ENCODE peak calls at places on chromosome 14, in six cellular contexts. Y is cardiac muscle cell, V is mesothelial cell of epicardium, S is right cardiac atrium, O is uterus, K is EL. W is an unnamed sample.

GRCh38 chr14:74638970-74639369 is 26.9 kb upstream of the LTBP2 start:
- DNase-seq in Y (no peak), V (no peak), S (no peak), O (no peak), K (no peak), W (no peak)

GRCh38 chr14:93089501-93090269 is 26.0 kb downstream of the ITPK1 start:
- DNase-seq in Y (no peak), V (no peak), S (no peak), O (no peak), K (peak; percentile 66), W (no peak)

GRCh38 chr14:20714593-20715250 is 26.2 kb downstream of the ANG start:
- DNase-seq in Y (no peak), V (no peak), S (peak; percentile 78), O (peak; percentile 33), K (peak; percentile 17), W (peak; percentile 59)

GRCh38 chr14:42011221-42011620 is 404.5 kb downstream of the LRFN5 start:
- DNase-seq in Y (no peak), V (no peak), S (no peak), O (no peak), K (no peak), W (no peak)

GRCh38 chr14:31560759-31561154 is 447 bp upstream of the NUBPL start:
- DNase-seq in Y (peak; percentile 12), V (no peak), S (no peak), O (no peak), K (no peak), W (no peak)

GRCh38 chr14:33951183-33951840 is 438 bp upstream of the EGLN3 start:
- DNase-seq in Y (no peak), V (no peak), S (no peak), O (no peak), K (no peak), W (no peak)

GRCh38 chr14:92503756-92504491 is 9.7 kb upstream of the RIN3 start:
- DNase-seq in Y (peak; percentile 37), V (no peak), S (no peak), O (no peak), K (peak; percentile 95), W (peak; percentile 71)

GRCh38 chr14:59919582-59920377 is at the start of gene LRRC9:
- DNase-seq in Y (peak; percentile 90), V (peak; percentile 81), S (peak; percentile 26), O (no peak), K (peak; percentile 3), W (peak; percentile 43)

GRCh38 chr14:34931206-34931605 is 51.6 kb upstream of the SRP54 start:
- DNase-seq in Y (no peak), V (no peak), S (no peak), O (no peak), K (no peak), W (peak; percentile 11)

GRCh38 chr14:74988131-74988530 is 14.6 kb upstream of the EIF2B2 start:
- DNase-seq in Y (no peak), V (no peak), S (no peak), O (no peak), K (peak; percentile 81), W (peak; percentile 75)

GRCh38 chr14:103161054-103161397 is 37.8 kb downstream of the TNFAIP2 start:
- DNase-seq in Y (no peak), V (no peak), S (no peak), O (no peak), K (no peak), W (no peak)

GRCh38 chr14:56412453-56413434 is 166.9 kb upstream of the TMEM260 start:
- DNase-seq in Y (no peak), V (no peak), S (no peak), O (no peak), K (no peak), W (no peak)